ENCODE peak calls at places on chromosomes 5 and 9, in six cellular contexts. F is OCI-LY7, B is H9, N is fibroblast of mammary gland, S is nephron progenitor cell, K is GM10248. D is an unnamed sample.

GRCh38 chr5:170411100-170411499 is 21.9 kb upstream of the KCNMB1 start:
- DNase-seq in F (peak), B (no peak), S (no peak), N (no peak), K (peak), D (peak)

GRCh38 chr9:131627326-131627845 is 82.1 kb downstream of the PRRT1B start:
- DNase-seq in S (no peak), N (peak), K (no peak), F (no peak), B (no peak), D (no peak)

GRCh38 chr9:137397675-137398423 is 25.1 kb downstream of the EXD3 start:
- DNase-seq in K (no peak), S (no peak), N (no peak), F (no peak), B (no peak), D (no peak)

GRCh38 chr9:84789463-84789830 is 119.9 kb downstream of the NTRK2 start:
- DNase-seq in B (no peak), K (no peak), N (no peak), F (no peak), S (no peak), D (no peak)

GRCh38 chr9:137302176-137303030 is at the start of gene NRARP:
- DNase-seq in N (peak), S (peak), K (peak), B (peak), F (peak), D (peak)

GRCh38 chr9:15104826-15105420 is 194.7 kb upstream of the FREM1 start:
- DNase-seq in B (peak), F (peak), N (peak), K (peak), S (peak), D (peak)

GRCh38 chr9:14692918-14693861 is at the start of gene ZDHHC21:
- DNase-seq in K (peak), S (peak), F (peak), B (peak), N (peak), D (peak)

GRCh38 chr9:115327441-115328122 is 209.6 kb upstream of the TNC start:
- DNase-seq in K (no peak), B (no peak), N (peak), S (no peak), F (no peak), D (no peak)

GRCh38 chr5:93006915-93007314 is 574.1 kb downstream of the NR2F1-AS1 start:
- DNase-seq in B (no peak), S (no peak), K (no peak), N (peak), F (no peak), D (no peak)

GRCh38 chr9:114282104-114282485 is 40.8 kb upstream of the ORM1 start:
- DNase-seq in S (no peak), K (no peak), B (peak), N (no peak), F (no peak), D (no peak)

GRCh38 chr5:151480859-151481258 is 33.5 kb downstream of the SLC36A1 start:
- DNase-seq in B (no peak), S (no peak), F (no peak), K (no peak), N (peak), D (no peak)

GRCh38 chr5:157571357-157571827 is 4.2 kb downstream of the ADAM19 start:
- DNase-seq in K (peak), S (no peak), F (peak), B (no peak), N (no peak), D (peak)

GRCh38 chr5:6812800-6813731 is 99.8 kb downstream of the TENT4A start:
- DNase-seq in F (no peak), B (no peak), K (no peak), S (no peak), N (peak), D (no peak)

GRCh38 chr9:19643875-19644274 is 145.0 kb downstream of the SLC24A2 start:
- DNase-seq in F (no peak), K (no peak), B (no peak), N (peak), S (no peak), D (no peak)

GRCh38 chr9:19637084-19637483 is 151.8 kb downstream of the SLC24A2 start:
- DNase-seq in K (no peak), N (no peak), S (no peak), B (no peak), F (no peak), D (no peak)

GRCh38 chr9:19642256-19642655 is 146.6 kb downstream of the SLC24A2 start:
- DNase-seq in B (no peak), K (no peak), S (no peak), F (no peak), N (peak), D (no peak)

GRCh38 chr9:19640023-19640422 is 148.8 kb downstream of the SLC24A2 start:
- DNase-seq in B (no peak), K (no peak), F (no peak), N (no peak), S (no peak), D (no peak)

DNA sequence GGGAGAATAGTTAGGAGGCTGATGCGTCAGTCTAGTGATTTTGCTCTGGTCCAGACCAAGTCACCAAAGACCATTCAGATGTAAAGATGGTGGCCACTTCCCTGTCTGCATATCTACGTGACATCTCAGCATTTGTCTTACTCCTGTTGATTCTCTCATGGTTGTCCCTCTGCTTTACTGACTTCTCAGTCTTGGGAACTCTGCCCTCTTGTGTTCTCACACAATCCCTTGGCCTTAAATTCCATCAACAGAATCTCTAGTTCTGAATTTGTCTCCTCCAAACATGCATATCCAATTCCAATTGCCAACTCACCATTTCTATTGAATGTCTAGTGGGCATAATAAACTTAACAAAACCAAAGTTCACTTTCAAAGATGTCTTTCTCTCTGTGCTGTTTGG is 147.8 kb downstream of the SLC24A2 start:
- DNase-seq in F (no peak), S (no peak), K (peak), N (peak), B (no peak), D (peak)
- TF ChIP-seq CTCF in F (no peak), S (no peak), K (no peak), N (peak), B (peak), D (no peak)

GRCh38 chr9:135463140-135463539 is 16.4 kb upstream of the PPP1R26 start:
- DNase-seq in S (no peak), B (no peak), K (no peak), F (no peak), N (peak), D (no peak)
- TF ChIP-seq CTCF in S (no peak), B (no peak), K (no peak), F (no peak), N (no peak), D (no peak)

DNA sequence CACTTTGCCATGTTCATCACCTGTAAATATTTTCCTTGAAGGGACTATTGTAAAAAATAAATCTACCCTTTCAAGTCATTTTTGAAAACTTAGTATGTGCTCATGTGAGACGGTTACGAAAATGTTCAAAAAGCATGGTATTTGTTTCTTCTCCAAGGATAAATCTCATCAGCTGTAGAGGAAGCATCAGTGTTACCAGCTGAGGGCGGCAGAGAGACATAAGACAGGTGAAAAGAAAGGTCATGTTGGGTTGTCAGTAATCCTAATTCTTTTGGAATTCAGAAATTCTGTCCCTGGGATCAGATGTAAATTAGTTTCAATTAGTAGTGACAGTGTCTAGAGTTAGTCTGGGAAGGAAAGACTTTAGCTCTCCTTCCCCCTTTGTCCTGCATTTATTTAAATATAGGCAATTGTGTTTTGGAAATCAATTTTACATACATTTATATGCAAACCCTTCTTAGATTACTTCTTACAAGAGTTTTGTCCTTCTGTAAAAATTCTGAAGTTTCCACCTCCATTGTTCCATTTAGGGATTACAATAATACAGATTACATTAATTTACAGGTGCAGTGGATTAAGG is 791.9 kb upstream of the CDH6 start:
- DNase-seq in K (no peak), F (peak), B (peak), S (peak), N (peak), D (no peak)
- TF ChIP-seq CTCF in K (peak), F (peak), B (peak), S (peak), N (no peak), D (no peak)

DNA sequence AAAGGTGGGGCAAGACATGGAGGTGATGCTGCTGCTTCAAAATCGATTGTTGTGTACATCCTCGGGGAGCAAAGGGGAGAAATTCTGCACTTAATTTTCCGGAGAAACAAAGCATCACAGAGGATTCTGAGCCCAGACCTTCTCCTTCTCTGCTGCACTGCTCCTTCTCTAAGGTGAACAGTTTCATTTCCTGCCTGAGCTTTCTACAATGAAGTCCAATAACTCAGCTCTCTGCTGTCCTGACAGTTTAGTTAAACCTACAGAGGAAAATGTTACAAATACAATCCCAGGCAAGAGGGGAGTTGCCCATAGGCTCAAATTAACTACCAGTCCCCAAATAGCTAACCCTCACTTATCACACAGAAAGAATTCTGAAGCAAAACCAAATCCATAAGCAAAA is 206.3 kb downstream of the EFNA5 start:
- DNase-seq in N (no peak), S (no peak), B (no peak), F (peak), K (no peak), D (no peak)
- TF ChIP-seq CTCF in N (no peak), S (no peak), B (no peak), F (no peak), K (no peak), D (no peak)

GRCh38 chr5:122192883-122193496 is 63.6 kb downstream of the ZNF474 start:
- DNase-seq in B (no peak), N (peak), K (peak), F (peak), S (peak), D (peak)

GRCh38 chr5:122195784-122196394 is 66.5 kb downstream of the ZNF474 start:
- DNase-seq in S (peak), N (peak), F (peak), B (peak), K (no peak), D (no peak)

GRCh38 chr5:122187426-122187825 is 58.1 kb downstream of the ZNF474 start:
- DNase-seq in B (no peak), S (no peak), N (no peak), F (no peak), K (no peak), D (no peak)

GRCh38 chr5:122190156-122190555 is 60.8 kb downstream of the ZNF474 start:
- DNase-seq in K (no peak), F (no peak), S (no peak), N (no peak), B (no peak), D (no peak)

DNA sequence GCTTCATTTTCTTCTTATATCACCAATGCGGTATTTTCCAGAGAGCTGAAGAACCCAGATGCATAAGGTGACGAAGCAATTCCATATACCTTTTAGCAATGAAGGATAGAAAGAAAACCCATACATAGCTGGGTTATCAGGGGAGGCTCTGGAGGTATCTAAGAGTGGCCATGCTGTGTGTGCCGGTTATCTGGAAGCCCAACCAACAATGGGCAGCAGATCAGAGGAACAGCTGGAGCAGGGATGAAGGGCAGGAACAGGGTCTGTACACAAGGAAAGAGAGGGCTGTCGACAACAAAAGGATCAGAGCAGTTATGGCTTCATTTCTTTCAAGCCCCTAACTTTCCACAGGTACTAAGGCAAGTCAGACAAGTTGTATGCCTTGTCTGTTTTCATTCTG is 63.1 kb downstream of the ZNF474 start:
- DNase-seq in S (no peak), B (no peak), N (no peak), K (no peak), F (no peak), D (no peak)
- TF ChIP-seq CTCF in S (no peak), B (no peak), N (no peak), K (no peak), F (no peak), D (no peak)

DNA sequence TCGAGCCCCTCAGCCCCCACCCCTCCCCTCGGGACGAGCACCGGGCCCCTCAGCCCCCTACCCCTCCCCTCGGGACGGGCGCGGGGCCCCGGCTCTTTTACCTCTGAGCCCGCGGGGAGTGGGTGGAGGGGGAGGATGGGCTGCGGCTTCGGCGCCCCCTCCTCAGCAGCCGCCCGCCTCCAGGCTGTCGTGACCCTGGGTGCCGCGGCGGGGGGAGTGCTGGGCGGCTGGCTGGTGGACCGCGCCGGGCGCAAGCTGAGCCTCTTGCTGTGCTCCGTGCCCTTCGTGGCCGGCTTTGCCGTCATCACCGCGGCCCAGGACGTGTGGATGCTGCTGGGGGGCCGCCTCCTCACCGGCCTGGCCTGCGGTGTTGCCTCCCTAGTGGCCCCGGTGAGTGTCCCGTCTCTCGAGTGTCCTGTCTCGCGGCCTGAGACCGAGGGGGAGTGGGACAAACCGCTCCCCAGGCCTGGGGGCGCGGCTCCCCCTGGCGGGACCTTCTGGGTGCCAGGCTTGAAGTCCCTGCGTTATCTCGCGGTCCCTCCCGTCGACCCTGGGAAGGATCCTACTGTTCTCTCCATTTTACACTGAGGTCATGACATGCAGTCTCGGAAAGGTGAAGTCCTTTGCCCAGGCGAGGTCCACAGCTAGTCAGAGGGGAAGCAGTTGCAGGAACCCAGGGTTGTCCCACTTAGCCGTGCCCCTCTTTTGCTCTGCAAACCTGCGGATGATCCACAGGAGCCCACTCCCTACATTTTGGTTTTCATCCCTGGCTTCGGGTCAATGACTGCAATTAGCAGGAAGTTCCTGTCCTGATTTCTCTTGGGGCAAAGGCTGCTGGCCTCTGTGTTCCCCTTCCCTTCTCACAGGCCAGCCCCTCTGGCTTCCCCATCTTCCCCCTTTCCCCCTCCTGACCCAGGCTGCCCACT is 1.0 kb downstream of the SLC2A8 start:
- DNase-seq in K (peak), F (peak), N (peak), S (peak), B (peak), D (peak)
- TF ChIP-seq CTCF in K (peak), F (peak), N (peak), S (peak), B (peak), D (peak)

DNA sequence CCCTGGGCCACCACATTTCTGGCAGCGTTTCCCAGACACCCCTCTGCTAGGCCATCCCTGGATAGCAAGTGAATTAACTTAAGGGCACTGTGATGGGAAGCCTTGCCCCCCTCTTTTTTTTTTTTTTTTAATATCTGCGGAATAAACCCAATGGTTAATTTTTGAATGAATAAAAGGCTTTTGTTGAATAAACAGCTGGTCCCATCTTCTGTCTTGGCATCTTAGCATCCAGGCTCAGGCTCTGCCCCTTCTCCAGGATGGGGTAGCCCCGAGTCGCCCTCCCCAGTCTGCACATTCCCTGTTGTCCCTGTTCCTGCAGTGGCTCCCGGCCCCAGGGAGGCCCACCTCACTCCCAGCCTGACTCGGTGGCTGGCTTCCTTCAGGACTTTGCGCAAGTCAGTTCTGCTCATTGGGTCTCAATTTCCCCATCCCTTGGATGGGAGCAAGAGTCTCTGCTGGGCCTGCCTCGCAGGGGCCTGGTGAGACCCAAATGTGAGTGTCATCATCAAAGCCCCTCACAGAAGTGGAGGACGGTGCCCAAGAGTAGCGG is 29.0 kb upstream of the HMCN2 start:
- DNase-seq in S (no peak), N (no peak), K (no peak), F (no peak), B (no peak), D (no peak)
- TF ChIP-seq CTCF in S (peak), N (no peak), K (no peak), F (peak), B (no peak), D (no peak)

GRCh38 chr5:146475906-146476305 is 28.8 kb downstream of the TCERG1 start:
- DNase-seq in N (no peak), S (no peak), B (no peak), F (no peak), K (no peak), D (no peak)

GRCh38 chr5:146474040-146474439 is 26.9 kb downstream of the TCERG1 start:
- DNase-seq in S (no peak), N (no peak), F (peak), B (no peak), K (no peak), D (no peak)

DNA sequence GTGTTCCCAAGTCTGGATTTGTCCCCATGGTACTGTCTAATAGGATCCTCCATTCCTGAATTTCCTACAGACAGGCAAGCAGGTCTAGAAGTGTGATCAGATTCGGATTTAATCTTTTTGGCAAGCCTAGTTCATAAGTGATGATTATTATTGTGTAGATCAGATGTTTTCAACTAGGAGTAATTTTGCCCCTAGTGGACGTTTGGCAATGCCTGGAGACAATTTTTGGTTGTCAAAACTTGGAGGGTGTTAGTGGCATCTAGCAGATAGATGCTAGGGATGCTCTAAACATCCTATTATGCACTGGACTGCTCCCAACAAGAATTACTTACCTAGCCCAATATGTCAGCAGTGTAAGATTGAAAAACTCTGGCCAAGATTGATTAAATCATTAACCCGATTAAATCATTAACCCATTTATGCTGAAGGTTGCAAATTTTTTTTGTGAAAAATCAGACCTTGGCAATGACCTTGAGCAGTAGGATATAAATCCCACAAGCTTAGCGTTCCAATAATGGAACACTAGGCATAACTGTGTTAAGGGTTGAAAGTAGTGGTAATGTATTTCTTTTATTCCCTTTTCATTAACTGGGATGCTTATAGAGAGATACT is 28.2 kb downstream of the TCERG1 start:
- DNase-seq in S (no peak), F (peak), N (peak), K (no peak), B (no peak), D (no peak)
- TF ChIP-seq CTCF in S (no peak), F (peak), N (peak), K (no peak), B (peak), D (no peak)

GRCh38 chr9:91361294-91362201 is at the start of gene AUH:
- DNase-seq in K (peak), N (peak), S (peak), F (peak), B (peak), D (peak)
- TF ChIP-seq CTCF in K (no peak), N (no peak), S (no peak), F (no peak), B (no peak), D (no peak)

D was measured in GM13976.